ENCODE peak calls at places on chromosomes 12 and 14, in nine cellular contexts. H is heart left ventricle, U is Peyer's patch, B is suprapubic skin, Y is uterus, W is thyroid gland, E is endothelial cell of umbilical vein, J is IMR-90, R is HepG2. P is an unnamed sample. For H3K9me3, the result is how much of the 10 kb centered on the place peaks cover.

GRCh38 chr14:61478971-61479473 is 157.6 kb downstream of the PRKCH start:
- DNase-seq in R (no peak), B (no peak), E (no peak), J (no peak), W (no peak), Y (no peak), H (no peak), U (no peak), P (no peak)

GRCh38 chr14:35285168-35285990 is 6.8 kb upstream of the PSMA6 start:
- DNase-seq in J (peak), Y (no peak), U (no peak), H (no peak), W (no peak), R (no peak), B (no peak), E (peak), P (no peak)

GRCh38 chr12:122848471-122849351 is 13.5 kb downstream of the HIP1R start:
- DNase-seq in R (no peak), B (no peak), W (peak), H (no peak), E (no peak), J (no peak), U (no peak), Y (no peak), P (no peak)

GRCh38 chr14:34501004-34501580 is 38.4 kb downstream of the EAPP start:
- DNase-seq in W (no peak), U (no peak), E (no peak), Y (no peak), J (no peak), R (no peak), B (no peak), H (no peak), P (no peak)

GRCh38 chr12:63410197-63410596 is 258.1 kb downstream of the DPY19L2 start:
- DNase-seq in J (no peak), B (no peak), E (peak), H (no peak), U (no peak), W (no peak), Y (no peak), R (no peak), P (no peak)

GRCh38 chr12:46388427-46388992 is 15.9 kb upstream of the SLC38A2 start:
- DNase-seq in E (peak), B (no peak), R (no peak), U (no peak), W (no peak), Y (no peak), H (no peak), J (peak), P (no peak)

GRCh38 chr14:91035855-91036254 is 24.6 kb downstream of the RPS6KA5 start:
- DNase-seq in W (no peak), U (no peak), Y (no peak), H (no peak), J (no peak), E (no peak), R (no peak), B (no peak), P (no peak)

GRCh38 chr12:72207094-72207493 is 65.1 kb upstream of the TRHDE start:
- DNase-seq in B (no peak), J (no peak), R (no peak), E (no peak), H (no peak), U (no peak), Y (no peak), W (no peak), P (no peak)

GRCh38 chr14:103538291-103539055 is 9.5 kb downstream of the TRMT61A start:
- DNase-seq in E (no peak), R (no peak), U (no peak), Y (no peak), J (no peak), H (no peak), W (peak), B (no peak), P (no peak)

GRCh38 chr14:49880267-49881064 is 12.4 kb upstream of the ARF6 start:
- DNase-seq in J (no peak), U (no peak), W (no peak), H (no peak), R (no peak), Y (no peak), E (peak), B (no peak), P (no peak)

GRCh38 chr14:100815478-100816285 is 10.2 kb upstream of the MEG3 start:
- DNase-seq in J (peak), H (no peak), B (no peak), Y (no peak), U (no peak), R (peak), W (no peak), E (peak), P (no peak)

GRCh38 chr14:60803871-60804270 is 69.3 kb downstream of the MNAT1 start:
- DNase-seq in J (no peak), R (no peak), Y (no peak), W (no peak), E (no peak), B (no peak), H (no peak), U (no peak), P (no peak)

GRCh38 chr14:61662437-61663311 is 32.6 kb upstream of the HIF1A start:
- DNase-seq in J (peak), R (peak), U (no peak), Y (no peak), B (no peak), E (peak), H (no peak), W (peak), P (no peak)

GRCh38 chr14:68546839-68547238 is 246.0 kb downstream of the ZFP36L1 start:
- DNase-seq in R (no peak), E (no peak), W (no peak), H (no peak), J (peak), Y (peak), U (no peak), B (no peak), P (no peak)

GRCh38 chr12:59973515-59973914 is 377.7 kb downstream of the SLC16A7 start:
- DNase-seq in Y (no peak), W (no peak), E (peak), R (no peak), H (no peak), B (no peak), J (peak), U (no peak), P (no peak)

GRCh38 chr14:91417983-91418386 is 365 bp upstream of the CCDC88C start:
- DNase-seq in B (no peak), J (no peak), Y (no peak), R (peak), E (no peak), H (no peak), U (no peak), W (no peak), P (no peak)

GRCh38 chr12:101490286-101490920 is 15.3 kb downstream of the SPIC start:
- DNase-seq in Y (no peak), E (no peak), U (no peak), W (peak), J (no peak), R (peak), H (no peak), B (no peak), P (no peak)

GRCh38 chr14:60724080-60724618 is at the start of gene SIX4:
- DNase-seq in H (peak), E (peak), J (peak), Y (peak), U (peak), B (peak), W (peak), R (peak), P (peak)

GRCh38 chr14:75995372-75996041 is 9.9 kb downstream of the IFT43 start:
- DNase-seq in W (no peak), H (peak), J (peak), Y (peak), R (no peak), B (peak), E (no peak), U (no peak), P (peak)

GRCh38 chr14:83425138-83425537 is 1891.5 kb upstream of the SEL1L start:
- DNase-seq in R (no peak), E (no peak), J (peak), B (no peak), U (no peak), Y (no peak), H (no peak), W (no peak), P (no peak)

GRCh38 chr12:42759622-42760273 is 170.2 kb upstream of the PRICKLE1 start:
- DNase-seq in W (peak), U (no peak), Y (peak), H (peak), R (no peak), E (no peak), J (peak), B (peak), P (peak)

GRCh38 chr14:104913413-104913812 is 11.3 kb upstream of the PLD4 start:
- DNase-seq in Y (no peak), J (no peak), U (no peak), R (no peak), W (no peak), H (no peak), E (no peak), B (no peak), P (no peak)

GRCh38 chr14:95431199-95432145 is 85.0 kb downstream of the SYNE3 start:
- DNase-seq in H (no peak), W (no peak), E (peak), B (no peak), R (no peak), U (no peak), J (peak), Y (no peak), P (no peak)

GRCh38 chr12:127146991-127147718 is 1119.8 kb upstream of the TMEM132C start:
- DNase-seq in B (no peak), E (no peak), Y (no peak), U (no peak), J (no peak), R (no peak), H (no peak), W (no peak), P (no peak)

GRCh38 chr12:90896164-90896563 is 58.8 kb downstream of the CCER1 start:
- DNase-seq in Y (no peak), E (peak), W (no peak), H (no peak), J (peak), U (no peak), R (no peak), B (no peak), P (no peak)

GRCh38 chr12:107366322-107366721 is 273.0 kb upstream of the CRY1 start:
- DNase-seq in E (no peak), H (no peak), R (no peak), B (no peak), J (no peak), W (no peak), U (no peak), Y (no peak), P (no peak)

GRCh38 chr12:104903648-104904423 is 54.3 kb downstream of the SLC41A2 start:
- DNase-seq in Y (no peak), W (no peak), B (no peak), E (peak), J (no peak), R (peak), H (no peak), U (no peak), P (no peak)

GRCh38 chr12:70449074-70449757 is 83.1 kb downstream of the KCNMB4 start:
- DNase-seq in W (no peak), R (peak), J (peak), B (no peak), Y (no peak), H (no peak), E (no peak), U (no peak), P (no peak)

GRCh38 chr14:85701763-85702162 is 171.8 kb downstream of the FLRT2 start:
- DNase-seq in E (no peak), W (no peak), B (no peak), U (no peak), R (no peak), Y (no peak), J (no peak), H (no peak), P (no peak)

GRCh38 chr14:101380512-101380911 is 180.8 kb upstream of the DIO3 start:
- DNase-seq in B (no peak), W (no peak), Y (no peak), U (no peak), J (no peak), R (no peak), E (no peak), H (no peak), P (no peak)

DNA sequence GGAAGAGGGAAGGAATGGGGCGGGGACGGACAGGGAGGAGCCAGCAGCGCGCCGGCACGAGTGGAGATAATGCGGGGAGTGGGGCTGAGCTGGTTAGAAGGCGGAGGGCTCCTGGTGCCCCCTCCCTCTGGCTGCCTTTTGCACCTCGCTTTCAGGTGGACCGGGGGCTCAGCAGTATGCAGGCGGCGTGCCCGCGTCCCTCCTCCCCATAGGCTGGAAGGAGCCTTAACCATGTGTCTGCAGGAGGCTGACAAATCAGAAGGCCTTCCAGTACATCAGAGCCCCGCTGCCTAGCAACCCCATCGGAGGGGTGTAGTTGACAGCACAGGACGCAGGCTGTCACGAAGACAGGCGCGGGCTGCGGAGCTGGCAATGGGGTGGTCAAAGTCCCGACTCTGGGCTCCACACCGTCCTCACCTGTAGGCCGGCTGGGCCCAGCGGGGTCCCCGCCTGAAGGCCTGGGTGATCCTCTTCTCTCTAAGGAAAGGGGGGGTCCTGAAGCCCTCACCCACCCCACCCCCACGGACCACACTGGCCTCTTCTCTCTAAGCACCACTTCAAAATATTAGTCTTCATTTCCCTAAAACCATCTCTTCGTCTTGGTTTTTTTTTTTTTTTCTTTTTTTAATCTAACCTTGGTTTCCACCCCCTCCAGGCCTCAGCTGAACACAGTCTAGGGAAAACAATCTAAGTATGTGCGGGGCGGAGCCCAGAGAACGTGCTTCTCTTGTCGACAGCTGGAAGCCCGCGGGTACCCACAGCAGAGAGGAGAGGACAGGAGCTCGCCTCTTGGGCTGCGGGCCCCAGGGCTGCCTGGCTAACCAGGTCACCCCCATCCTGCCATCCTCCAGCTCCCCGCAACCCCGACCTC is 44.5 kb downstream of the KDM2B start:
- DNase-seq in Y (peak), U (peak), J (peak), W (peak), R (no peak), E (peak), H (peak), B (peak), P (peak)
- TF ChIP-seq POLR2A in Y (no peak), U (no peak), J (no peak), W (peak), R (peak), E (no peak), H (no peak), B (no peak), P (peak)

GRCh38 chr12:5433840-5434646 is 2.1 kb downstream of the NTF3 start:
- DNase-seq in J (no peak), W (no peak), E (no peak), U (no peak), H (no peak), Y (no peak), B (no peak), R (no peak), P (no peak)
- H3K9me3 ChIP-seq in J (under half), W (under half), E (under half), U (under half), H (under half), Y (under half), B (under half), R (under half), P (under half)

DNA sequence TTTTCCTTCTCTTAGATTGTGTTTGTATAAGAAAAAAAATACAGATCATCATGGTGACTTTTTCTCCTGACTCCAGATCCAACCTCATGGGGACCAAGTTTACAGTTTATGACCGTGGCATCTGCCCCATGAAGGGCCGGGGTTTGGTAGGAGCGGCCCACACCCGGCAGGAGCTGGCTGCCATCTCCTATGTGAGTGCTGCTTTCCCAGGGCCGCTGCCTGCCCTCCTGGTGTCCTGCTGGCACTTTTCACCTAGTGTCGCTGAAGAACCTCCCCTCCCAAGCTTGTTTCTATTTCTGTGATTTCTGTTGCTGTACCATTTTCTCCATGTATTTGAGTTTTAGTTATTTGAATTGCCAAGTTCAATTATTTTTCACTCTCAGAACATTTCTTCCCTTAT is 24.8 kb upstream of the TEAD4 start:
- DNase-seq in U (no peak), J (no peak), E (no peak), R (no peak), H (no peak), B (no peak), W (no peak), Y (no peak), P (no peak)
- TF ChIP-seq POLR2A in U (no peak), J (no peak), E (no peak), R (no peak), H (no peak), B (no peak), W (no peak), Y (no peak), P (no peak)

GRCh38 chr12:50916292-50916691 is 36.1 kb upstream of the HIGD1C start:
- DNase-seq in B (no peak), E (no peak), R (no peak), J (no peak), H (no peak), U (no peak), Y (no peak), W (no peak), P (no peak)
- H3K9me3 ChIP-seq in B (under half), E (under half), R (under half), J (under half), H (half or more), U (under half), Y (under half), W (under half), P (under half)

GRCh38 chr14:81220767-81221578 is at the start of gene GTF2A1:
- DNase-seq in J (peak), R (peak), Y (peak), H (peak), B (peak), U (peak), W (peak), E (peak), P (peak)

GRCh38 chr14:81219821-81220487 is 805 bp downstream of the GTF2A1 start:
- DNase-seq in H (peak), Y (peak), E (no peak), W (peak), J (peak), R (peak), U (peak), B (peak), P (peak)

GRCh38 chr14:81220488-81220766 is 332 bp downstream of the GTF2A1 start:
- DNase-seq in B (no peak), Y (no peak), W (no peak), U (no peak), E (no peak), J (no peak), H (no peak), R (no peak), P (no peak)

GRCh38 chr14:81221579-81222102 is 882 bp upstream of the GTF2A1 start:
- DNase-seq in Y (no peak), U (no peak), E (no peak), B (no peak), H (no peak), R (no peak), W (no peak), J (peak), P (no peak)

DNA sequence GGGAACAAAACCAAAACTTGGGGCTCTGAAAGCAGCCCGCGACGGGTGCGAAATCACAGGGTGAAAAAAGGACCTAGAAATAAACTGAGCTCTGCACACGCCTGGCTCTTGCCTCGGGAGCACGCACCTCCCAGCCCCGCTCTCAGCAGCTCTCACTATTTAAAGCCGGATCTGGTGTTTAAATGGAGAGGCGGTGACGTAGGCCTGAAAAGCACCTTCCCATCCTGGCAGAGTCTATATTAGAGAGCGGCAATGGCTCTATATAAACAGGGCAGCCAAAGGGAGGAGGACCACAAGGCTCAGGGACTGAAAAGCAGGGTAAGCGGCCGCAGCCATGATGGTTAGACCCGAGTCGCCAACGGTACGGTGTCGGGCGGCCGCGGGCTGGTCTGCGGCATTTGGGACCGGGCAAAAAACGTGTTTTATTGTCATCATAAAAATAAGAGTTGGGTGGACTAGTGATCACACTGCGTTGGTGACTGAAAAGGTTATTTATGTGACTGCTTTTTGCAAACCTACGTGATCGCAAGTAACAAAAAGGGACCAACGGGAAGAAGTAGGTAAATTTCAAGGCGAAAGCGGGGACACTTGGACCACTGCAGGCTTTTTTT is 1.4 kb downstream of the GTF2A1 start:
- DNase-seq in E (peak), W (peak), R (peak), J (peak), H (peak), B (peak), U (peak), Y (peak), P (peak)
- TF ChIP-seq POLR2A in E (peak), W (peak), R (peak), J (peak), H (peak), B (peak), U (peak), Y (peak), P (peak)

DNA sequence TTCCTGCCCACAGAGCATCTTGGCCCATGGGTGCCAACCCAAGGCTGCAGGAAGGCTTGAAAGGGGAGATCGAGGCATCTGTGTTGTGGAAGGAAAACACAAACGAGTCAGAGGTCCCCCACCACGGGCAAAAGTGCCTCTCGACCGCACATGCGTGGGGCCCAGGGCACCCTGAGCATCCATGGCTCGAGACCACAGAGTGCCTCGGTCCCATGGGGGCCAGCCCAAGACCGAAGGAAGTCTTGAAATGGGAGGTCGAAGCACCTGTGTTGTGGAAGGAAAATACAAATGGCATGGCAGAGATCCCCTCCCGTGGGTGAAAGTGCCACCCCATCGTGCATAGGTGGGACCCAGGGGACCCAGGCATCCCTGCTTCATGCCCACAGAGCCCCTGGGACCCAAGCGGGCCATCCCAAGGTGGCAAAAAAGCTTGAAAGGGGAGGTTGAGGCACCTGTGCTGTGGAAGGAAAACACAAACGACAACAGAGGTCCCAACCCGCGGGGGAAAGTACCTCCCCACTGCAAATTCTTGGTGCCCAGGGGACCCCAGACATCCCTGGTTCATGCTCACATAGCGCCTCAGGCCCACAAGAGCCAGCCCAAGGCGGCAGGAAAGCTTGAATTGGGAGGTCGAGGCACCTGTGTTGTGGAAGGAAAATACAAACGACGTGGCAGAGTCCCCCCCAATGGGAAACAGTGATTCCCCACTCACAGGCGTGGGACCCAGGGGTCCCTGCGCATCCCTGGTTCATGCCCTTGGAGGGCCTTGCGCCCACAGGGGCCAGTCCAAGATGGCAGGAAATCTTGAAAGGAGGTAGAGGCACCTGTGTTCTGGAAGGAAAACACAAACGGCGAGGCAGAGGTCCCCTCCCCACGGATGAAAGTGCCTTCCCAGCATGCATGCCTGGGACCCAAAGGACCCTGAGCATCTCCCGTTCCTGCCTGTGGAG is 373.0 kb downstream of the ALG10 start:
- DNase-seq in E (no peak), Y (peak), H (peak), W (no peak), J (no peak), U (peak), R (no peak), B (peak), P (peak)
- H3K9me3 ChIP-seq in E (under half), Y (under half), H (under half), W (under half), J (half or more), U (under half), R (under half), B (under half), P (under half)

P was measured in ovary.